ENCODE peak calls at places on chromosomes 1 and 21, in five cellular contexts. O, I, H, R and A are unnamed samples.

GRCh38 chr1:22636927-22637326 is 499 bp downstream of the C1QA start:
- DNase-seq in I (no peak), H (no peak), O (no peak), R (no peak), A (no peak)

GRCh38 chr1:209601809-209602657 is 18.5 kb downstream of the CAMK1G start:
- DNase-seq in O (no peak), H (no peak), R (peak), I (peak), A (peak)

GRCh38 chr1:226476066-226476465 is 68.2 kb upstream of the PARP1 start:
- DNase-seq in O (no peak), H (no peak), R (no peak), I (no peak), A (no peak)

GRCh38 chr1:111603979-111604378 is 15.6 kb upstream of the RAP1A start:
- DNase-seq in I (no peak), O (no peak), R (no peak), H (no peak), A (no peak)

GRCh38 chr21:38903578-38904193 is 98.0 kb downstream of the ETS2 start:
- DNase-seq in R (no peak), H (no peak), O (no peak), I (no peak), A (no peak)

GRCh38 chr1:9040659-9041030 is 14.4 kb upstream of the SLC2A7 start:
- DNase-seq in R (no peak), O (no peak), I (no peak), H (no peak), A (no peak)

GRCh38 chr21:34639882-34640788 is 25.2 kb upstream of the RCAN1 start:
- DNase-seq in H (no peak), O (peak), R (no peak), I (peak), A (no peak)

GRCh38 chr1:219264557-219264956 is 90.9 kb downstream of the LYPLAL1 start:
- DNase-seq in R (peak), H (no peak), O (no peak), I (no peak), A (no peak)

GRCh38 chr1:156963621-156964020 is 43.2 kb downstream of the LRRC71 start:
- DNase-seq in H (no peak), O (no peak), R (no peak), I (peak), A (no peak)

GRCh38 chr1:42214447-42214871 is 49.9 kb upstream of the GUCA2A start:
- DNase-seq in H (no peak), O (no peak), I (no peak), R (peak), A (no peak)

GRCh38 chr1:206761369-206761768 is 9.2 kb upstream of the IL19 start:
- DNase-seq in H (no peak), O (no peak), I (no peak), R (no peak), A (no peak)

GRCh38 chr21:45499970-45500575 is 42.2 kb downstream of the SLC19A1 start:
- DNase-seq in R (no peak), O (no peak), I (no peak), H (no peak), A (no peak)

GRCh38 chr1:64745181-64745985 is 508 bp downstream of the RAVER2 start:
- DNase-seq in H (no peak), R (peak), I (peak), O (no peak), A (no peak)

GRCh38 chr1:116353155-116353554 is 19.9 kb upstream of the ATP1A1 start:
- DNase-seq in O (no peak), R (no peak), I (no peak), H (no peak), A (no peak)
- TF ChIP-seq ATF3 in O (no peak), R (no peak), I (peak), H (no peak), A (no peak)

GRCh38 chr1:25858494-25858893 is 763 bp downstream of the AUNIP start:
- DNase-seq in O (no peak), I (no peak), H (no peak), R (no peak), A (no peak)

GRCh38 chr1:25856856-25857255 is 2.4 kb downstream of the AUNIP start:
- DNase-seq in H (no peak), I (no peak), R (no peak), O (no peak), A (no peak)

GRCh38 chr1:25858906-25859789 is at the start of gene AUNIP:
- DNase-seq in H (no peak), I (peak), O (peak), R (peak), A (peak)

DNA sequence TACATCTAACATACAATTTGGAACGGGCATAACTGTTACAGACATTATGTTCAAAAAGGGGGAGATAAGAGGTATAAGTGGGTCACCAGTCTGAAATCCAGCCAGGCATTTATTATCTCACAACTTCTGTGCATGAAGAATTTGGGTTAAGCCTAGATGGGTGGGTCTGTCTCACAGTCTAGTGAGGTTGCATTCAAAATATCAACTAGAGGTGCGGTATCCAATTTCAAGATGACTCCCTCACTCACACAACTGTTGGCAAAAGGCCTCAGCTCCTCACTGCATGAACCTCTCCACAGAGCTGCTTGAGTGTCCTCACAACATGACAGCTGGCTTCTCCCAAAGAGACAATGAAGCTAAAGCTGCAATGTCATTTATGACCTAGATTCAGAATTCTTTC is 4.7 kb downstream of the AUNIP start:
- DNase-seq in H (no peak), R (no peak), O (no peak), I (peak), A (no peak)
- H3K9ac ChIP-seq in H (no peak), R (no peak), O (no peak), I (no peak), A (no peak)

DNA sequence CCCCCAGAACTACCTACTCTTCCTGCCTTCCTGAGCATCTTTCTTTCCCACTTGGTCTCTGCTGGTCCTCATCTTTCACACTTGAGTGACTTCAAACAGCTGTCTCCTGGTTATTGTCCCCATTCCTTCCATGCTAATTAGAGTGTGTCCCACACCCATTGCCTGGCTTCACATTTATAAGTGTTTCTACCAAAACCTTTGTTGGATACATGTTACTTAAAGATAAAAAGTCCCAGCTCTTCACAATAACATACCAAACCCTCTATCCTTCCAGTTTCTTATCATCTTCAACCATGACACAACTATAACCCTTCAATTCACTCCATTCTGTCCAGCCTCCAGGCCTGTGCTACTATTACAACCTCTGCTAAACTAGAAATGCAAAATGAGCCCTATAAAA is 41.0 kb downstream of the VCAM1 start:
- DNase-seq in I (peak), O (no peak), R (no peak), H (no peak), A (no peak)
- TF ChIP-seq SP1 in I (no peak), O (no peak), R (no peak), H (no peak), A (no peak)

DNA sequence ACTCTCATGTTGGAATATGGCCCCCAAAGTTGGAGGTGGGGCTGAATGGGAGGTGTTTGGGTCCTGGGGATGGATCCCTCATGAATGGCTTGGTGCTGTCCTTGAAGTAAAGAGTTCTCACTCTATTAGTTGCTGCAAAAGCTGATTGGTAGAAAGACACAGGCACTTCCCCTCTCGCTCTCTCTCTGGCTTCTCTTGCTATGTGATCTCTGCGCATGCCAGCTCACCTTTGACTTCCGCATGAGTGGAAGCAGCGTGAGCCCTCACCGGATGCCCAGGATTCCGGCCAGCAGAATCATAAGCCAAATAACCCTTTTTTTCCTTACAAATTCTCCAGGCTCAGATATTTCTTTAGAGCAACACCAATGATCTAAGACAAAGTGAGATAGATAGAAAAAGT is 20.9 kb upstream of the CCSAP start:
- DNase-seq in R (no peak), O (no peak), I (no peak), H (no peak), A (no peak)
- TF ChIP-seq ATF3 in R (no peak), O (no peak), I (no peak), H (no peak), A (no peak)

DNA sequence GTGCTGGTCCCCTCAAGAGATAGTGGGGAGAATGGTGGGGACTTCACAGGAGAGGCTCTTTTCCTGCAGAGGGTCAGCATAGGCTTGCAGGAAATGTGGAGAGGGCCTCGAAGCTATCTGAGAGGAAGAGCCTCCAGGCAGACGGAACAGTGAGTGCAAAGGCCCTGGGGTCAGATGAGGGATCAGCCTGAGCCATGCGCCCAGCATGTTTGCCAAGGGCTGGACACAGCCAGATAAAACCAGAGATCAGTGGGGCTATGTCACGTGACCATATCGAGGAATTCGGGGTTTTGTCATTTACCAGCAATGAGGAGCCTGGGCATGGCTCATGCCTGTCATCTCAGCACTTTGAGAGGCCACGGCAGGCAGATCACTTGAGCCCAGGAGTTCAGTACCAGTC is 6.5 kb upstream of the UTS2 start:
- DNase-seq in R (no peak), O (no peak), H (no peak), I (no peak), A (no peak)
- H3K9ac ChIP-seq in R (no peak), O (no peak), H (no peak), I (no peak), A (no peak)